ENCODE peak calls at places on chromosome 4, in four cellular contexts. Z is K562, A is pancreas, B is esophagus muscularis mucosa. G is an unnamed sample.
A peak's percentile ranks its signal among the peaks of the same experiment; 100 is the strongest.

GRCh38 chr4:88756149-88756548 is 58.5 kb upstream of the NAP1L5 start:
- DNase-seq in Z (no peak), A (no peak), B (no peak), G (no peak)

GRCh38 chr4:44760142-44760898 is 34.0 kb upstream of the GNPDA2 start:
- DNase-seq in Z (peak; percentile 34), A (no peak), B (no peak), G (peak; percentile 80)

GRCh38 chr4:4727536-4727935 is 131.9 kb upstream of the MSX1 start:
- DNase-seq in Z (no peak), A (no peak), B (no peak), G (no peak)

GRCh38 chr4:152243890-152244595 is 291.8 kb downstream of the FBXW7 start:
- DNase-seq in Z (no peak), A (no peak), B (peak; percentile 89), G (no peak)

GRCh38 chr4:112767386-112767785 is 130.4 kb downstream of the LARP7 start:
- DNase-seq in Z (no peak), A (no peak), B (no peak), G (no peak)

GRCh38 chr4:88033309-88033708 is 25.9 kb downstream of the PKD2 start:
- DNase-seq in Z (peak; percentile 40), A (no peak), B (no peak), G (peak; percentile 87)

GRCh38 chr4:119103263-119103662 is 32.4 kb upstream of the MYOZ2 start:
- DNase-seq in Z (no peak), A (no peak), B (no peak), G (no peak)

GRCh38 chr4:88005086-88005485 is 2.3 kb upstream of the PKD2 start:
- DNase-seq in Z (no peak), A (no peak), B (no peak), G (no peak)

GRCh38 chr4:169922632-169923276 is 103.4 kb downstream of the MFAP3L start:
- DNase-seq in Z (no peak), A (no peak), B (no peak), G (no peak)

GRCh38 chr4:163484906-163485305 is 9.6 kb upstream of the TMA16 start:
- DNase-seq in Z (peak; percentile 55), A (no peak), B (no peak), G (peak; percentile 93)

DNA sequence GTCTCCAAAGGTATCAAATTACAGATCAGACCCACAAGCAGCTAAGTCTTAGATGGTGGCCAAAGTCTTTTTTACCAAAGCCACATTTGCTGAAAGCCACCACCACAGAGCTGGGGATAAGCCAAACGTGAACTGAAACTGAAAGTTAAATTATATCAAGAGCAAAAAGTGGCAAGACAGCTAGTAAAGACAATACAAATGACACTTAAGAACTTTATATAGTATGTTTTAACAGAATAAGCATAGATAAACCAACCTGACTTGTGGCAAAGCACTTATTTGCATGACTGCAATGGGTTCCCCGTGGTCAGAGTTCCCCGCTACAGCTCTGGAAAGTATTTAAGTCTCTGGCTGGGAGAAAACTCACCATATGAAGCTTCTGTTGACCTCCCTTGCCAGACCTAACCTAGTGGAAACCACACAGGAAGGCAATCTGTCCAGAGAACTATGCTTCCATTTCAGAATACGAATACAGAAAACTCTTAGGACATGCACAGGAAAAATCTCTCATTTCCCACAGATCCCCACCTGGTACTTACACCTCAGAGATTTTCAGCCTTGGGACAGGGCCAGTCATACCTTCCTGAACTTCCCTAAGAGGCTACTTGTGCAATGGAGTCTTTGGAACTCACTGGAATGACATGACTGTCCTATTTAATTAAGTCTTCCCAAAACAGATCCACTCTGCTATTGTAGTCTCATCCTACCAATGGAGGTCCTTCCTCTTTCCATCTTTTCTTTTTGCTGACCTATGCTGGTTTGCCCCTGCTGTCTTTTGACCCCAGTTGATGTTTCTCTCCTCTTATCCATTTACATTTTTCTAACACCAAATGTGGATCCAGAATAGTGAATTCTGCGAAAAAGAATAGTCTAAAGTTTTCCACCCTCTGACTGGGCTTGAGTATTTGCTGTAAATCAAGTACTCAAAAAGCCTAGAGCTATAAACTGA is 225.1 kb downstream of the NR3C2 start:
- DNase-seq in Z (no peak), A (no peak), B (no peak), G (no peak)
- H3K27ac ChIP-seq in Z (no peak overlapping the region), A (peak overlapping the region; percentile 82), B (peak overlapping the region; percentile 55), G (no peak overlapping the region)

GRCh38 chr4:105845559-105845958 is 49.7 kb upstream of the NPNT start:
- DNase-seq in Z (no peak), A (no peak), B (no peak), G (no peak)
- H3K4me3 ChIP-seq in Z (no peak overlapping the region), A (no peak overlapping the region), B (no peak overlapping the region), G (no peak overlapping the region)

GRCh38 chr4:2572076-2572475 is 35.6 kb downstream of the FAM193A start:
- DNase-seq in Z (no peak), A (no peak), B (no peak), G (no peak)

GRCh38 chr4:2574058-2574457 is 37.6 kb downstream of the FAM193A start:
- DNase-seq in Z (no peak), A (no peak), B (no peak), G (no peak)

GRCh38 chr4:2570551-2571222 is 34.2 kb downstream of the FAM193A start:
- DNase-seq in Z (no peak), A (no peak), B (no peak), G (no peak)

GRCh38 chr4:2565533-2565932 is 29.1 kb downstream of the FAM193A start:
- DNase-seq in Z (no peak), A (no peak), B (no peak), G (no peak)

GRCh38 chr4:2570036-2570435 is 33.6 kb downstream of the FAM193A start:
- DNase-seq in Z (no peak), A (no peak), B (no peak), G (no peak)
- H3K27ac ChIP-seq in Z (no peak overlapping the region), A (no peak overlapping the region), B (peak overlapping the region; percentile 66), G (no peak overlapping the region)

GRCh38 chr4:149120331-149121014 is 678.3 kb upstream of the NR3C2 start:
- DNase-seq in Z (no peak), A (no peak), B (no peak), G (no peak)
- H3K4me3 ChIP-seq in Z (no peak overlapping the region), A (no peak overlapping the region), B (no peak overlapping the region), G (no peak overlapping the region)

GRCh38 chr4:131499139-131499873 is 1649.8 kb upstream of the PCDH10 start:
- DNase-seq in Z (no peak), A (no peak), B (no peak), G (no peak)
- H3K27ac ChIP-seq in Z (no peak overlapping the region), A (no peak overlapping the region), B (no peak overlapping the region), G (no peak overlapping the region)

GRCh38 chr4:153523941-153524386 is 57.8 kb downstream of the TMEM131L start:
- DNase-seq in Z (no peak), A (no peak), B (peak; percentile 74), G (no peak)

GRCh38 chr4:153521467-153521866 is 55.3 kb downstream of the TMEM131L start:
- DNase-seq in Z (no peak), A (no peak), B (no peak), G (peak; percentile 75)

GRCh38 chr4:153523171-153523757 is 57.1 kb downstream of the TMEM131L start:
- DNase-seq in Z (no peak), A (no peak), B (no peak), G (peak; percentile 63)

GRCh38 chr4:153521995-153522799 is 56.0 kb downstream of the TMEM131L start:
- DNase-seq in Z (no peak), A (no peak), B (no peak), G (no peak)

GRCh38 chr4:153522800-153523089 is 56.6 kb downstream of the TMEM131L start:
- DNase-seq in Z (no peak), A (no peak), B (no peak), G (no peak)
- H3K4me3 ChIP-seq in Z (no peak overlapping the region), A (no peak overlapping the region), B (no peak overlapping the region), G (no peak overlapping the region)

G was measured in Karpas-422.